ENCODE peak calls at places on chromosomes 4 and X, in ten cellular contexts. E, K, V, L, B, Q, S, D, Y and G are unnamed samples.
A peak's percentile ranks its signal among the peaks of the same experiment; 100 is the strongest.

GRCh38 chr4:89295415-89295927 is 12.1 kb downstream of the GPRIN3 start:
- DNase-seq in E (no peak), K (no peak), V (no peak), L (no peak), B (no peak), Q (no peak), S (no peak), D (no peak), Y (no peak), G (no peak)

GRCh38 chr4:15495621-15496020 is 25.9 kb downstream of the CC2D2A start:
- DNase-seq in E (no peak), K (no peak), V (no peak), L (no peak), B (no peak), Q (no peak), S (no peak), D (no peak), Y (no peak), G (no peak)

GRCh38 chr4:110071466-110071865 is 126.9 kb downstream of the ELOVL6 start:
- DNase-seq in E (no peak), K (no peak), V (no peak), L (no peak), B (no peak), Q (peak; percentile 4), S (no peak), D (no peak), Y (no peak), G (no peak)

GRCh38 chr4:3248811-3249661 is at the start of gene MSANTD1:
- DNase-seq in E (no peak), K (no peak), V (no peak), L (no peak), B (no peak), Q (no peak), S (peak; percentile 69), D (peak; percentile 66), Y (no peak), G (no peak)

GRCh38 chrX:1400731-1401471 is 9.0 kb upstream of the SLC25A6 start:
- DNase-seq in E (no peak), K (no peak), V (no peak), L (no peak), B (no peak), Q (no peak), S (no peak), D (peak; percentile 57), Y (no peak), G (no peak)

GRCh38 chr4:152696764-152697250 is 17.0 kb upstream of the TMEM154 start:
- DNase-seq in E (peak; percentile 69), K (peak; percentile 27), V (peak; percentile 67), L (peak; percentile 34), B (no peak), Q (no peak), S (peak; percentile 66), D (no peak), Y (no peak), G (no peak)

GRCh38 chr4:92235741-92236140 is 68.0 kb upstream of the GRID2 start:
- DNase-seq in E (no peak), K (no peak), V (no peak), L (no peak), B (no peak), Q (no peak), S (peak; percentile 35), D (no peak), Y (no peak), G (no peak)

GRCh38 chr4:13445841-13446790 is 38.0 kb downstream of the RAB28 start:
- DNase-seq in E (no peak), K (no peak), V (no peak), L (no peak), B (no peak), Q (no peak), S (no peak), D (peak; percentile 49), Y (no peak), G (no peak)

GRCh38 chr4:7200801-7201200 is 8.5 kb downstream of the SORCS2 start:
- DNase-seq in E (no peak), K (no peak), V (no peak), L (no peak), B (no peak), Q (no peak), S (no peak), D (no peak), Y (no peak), G (no peak)

GRCh38 chr4:160956875-160957274 is 1206.9 kb downstream of the FSTL5 start:
- DNase-seq in E (no peak), K (no peak), V (no peak), L (no peak), B (no peak), Q (no peak), S (no peak), D (no peak), Y (no peak), G (no peak)

GRCh38 chr4:185346975-185347601 is 48.6 kb downstream of the LRP2BP start:
- DNase-seq in E (no peak), K (no peak), V (no peak), L (no peak), B (no peak), Q (no peak), S (peak; percentile 11), D (no peak), Y (no peak), G (no peak)

GRCh38 chr4:170420255-170420693 is 330.5 kb upstream of the AADAT start:
- DNase-seq in E (no peak), K (no peak), V (peak; percentile 13), L (no peak), B (no peak), Q (no peak), S (peak; percentile 8), D (no peak), Y (no peak), G (no peak)

GRCh38 chr4:148030486-148030885 is 298.6 kb downstream of the ARHGAP10 start:
- DNase-seq in E (no peak), K (no peak), V (no peak), L (no peak), B (no peak), Q (no peak), S (peak; percentile 90), D (no peak), Y (peak; percentile 0), G (no peak)

GRCh38 chr4:183360161-183360919 is 38.1 kb upstream of the CLDN24 start:
- DNase-seq in E (no peak), K (no peak), V (no peak), L (no peak), B (no peak), Q (no peak), S (no peak), D (no peak), Y (no peak), G (no peak)

GRCh38 chrX:21408324-21408723 is 34.1 kb downstream of the CNKSR2 start:
- DNase-seq in E (no peak), K (no peak), V (no peak), L (no peak), B (no peak), Q (no peak), S (peak; percentile 3), D (no peak), Y (no peak), G (no peak)

GRCh38 chr4:81595287-81595686 is 123.6 kb upstream of the RASGEF1B start:
- DNase-seq in E (no peak), K (no peak), V (no peak), L (no peak), B (no peak), Q (no peak), S (no peak), D (no peak), Y (no peak), G (no peak)

GRCh38 chr4:54403700-54404453 is 174.8 kb downstream of the PDGFRA start:
- DNase-seq in E (no peak), K (no peak), V (no peak), L (no peak), B (peak; percentile 13), Q (no peak), S (no peak), D (no peak), Y (no peak), G (no peak)

GRCh38 chrX:41317487-41318208 is 16.3 kb upstream of the DDX3X start:
- DNase-seq in E (no peak), K (no peak), V (no peak), L (no peak), B (no peak), Q (no peak), S (peak; percentile 33), D (no peak), Y (no peak), G (no peak)

GRCh38 chr4:90127223-90127705 is at the start of gene CCSER1:
- DNase-seq in E (no peak), K (peak; percentile 26), V (peak; percentile 69), L (peak; percentile 14), B (peak; percentile 67), Q (peak; percentile 21), S (peak; percentile 44), D (peak; percentile 93), Y (no peak), G (peak; percentile 88)

GRCh38 chr4:20219526-20219925 is 32.2 kb upstream of the SLIT2 start:
- DNase-seq in E (no peak), K (no peak), V (no peak), L (no peak), B (no peak), Q (no peak), S (no peak), D (no peak), Y (no peak), G (no peak)

GRCh38 chr4:1081689-1082040 is 31.7 kb downstream of the RNF212 start:
- DNase-seq in E (no peak), K (no peak), V (no peak), L (no peak), B (no peak), Q (no peak), S (peak; percentile 66), D (no peak), Y (no peak), G (peak; percentile 77)

GRCh38 chr4:150126201-150126879 is 48.1 kb downstream of the DCLK2 start:
- DNase-seq in E (no peak), K (no peak), V (no peak), L (no peak), B (no peak), Q (no peak), S (peak; percentile 78), D (no peak), Y (no peak), G (no peak)

GRCh38 chrX:96407501-96407900 is 277.1 kb upstream of the DIAPH2 start:
- DNase-seq in E (no peak), K (no peak), V (peak; percentile 11), L (no peak), B (no peak), Q (no peak), S (peak; percentile 85), D (no peak), Y (peak; percentile 9), G (no peak)

GRCh38 chr4:115090483-115091075 is 22.8 kb downstream of the NDST4 start:
- DNase-seq in E (peak; percentile 1), K (no peak), V (no peak), L (no peak), B (peak; percentile 69), Q (no peak), S (peak; percentile 25), D (no peak), Y (peak; percentile 1), G (no peak)

GRCh38 chr4:27084685-27085356 is 224.2 kb downstream of the STIM2 start:
- DNase-seq in E (no peak), K (no peak), V (no peak), L (no peak), B (no peak), Q (peak; percentile 13), S (peak; percentile 26), D (peak; percentile 61), Y (no peak), G (no peak)

GRCh38 chr4:113899260-113900177 is 79.9 kb downstream of the ARSJ start:
- DNase-seq in E (no peak), K (no peak), V (no peak), L (peak; percentile 10), B (no peak), Q (no peak), S (no peak), D (no peak), Y (no peak), G (no peak)

GRCh38 chr4:26020083-26020668 is 106.2 kb downstream of the SMIM20 start:
- DNase-seq in E (no peak), K (no peak), V (peak; percentile 8), L (no peak), B (no peak), Q (no peak), S (peak; percentile 94), D (no peak), Y (no peak), G (no peak)

GRCh38 chr4:76526585-76526990 is 91.6 kb downstream of the SHROOM3 start:
- DNase-seq in E (no peak), K (no peak), V (peak; percentile 44), L (no peak), B (peak; percentile 83), Q (no peak), S (no peak), D (no peak), Y (no peak), G (no peak)